ENCODE peak calls at places on chromosomes 5 and 9, in seven cellular contexts. O is cardiac fibroblast, Z is anterior cingulate cortex, B is activated T-cell treated with anti-CD3 and anti-CD28 coated beads for 4 hours, L is GM23338, K is AG10803, W is posterior vena cava. J is an unnamed sample.

GRCh38 chr5:72543365-72543764 is 36.2 kb upstream of the ZNF366 start:
- DNase-seq in O (peak), Z (no peak), B (no peak), L (no peak), K (peak), W (no peak), J (no peak)

GRCh38 chr9:113609562-113610318 is 146.2 kb downstream of the RGS3 start:
- DNase-seq in O (peak), Z (peak), B (no peak), L (peak), K (no peak), W (peak), J (no peak)

GRCh38 chr9:78131969-78132687 is 100.5 kb upstream of the GNAQ start:
- DNase-seq in O (no peak), Z (no peak), B (no peak), L (no peak), K (no peak), W (no peak), J (no peak)

GRCh38 chr9:133701981-133702797 is 36.0 kb downstream of the SARDH start:
- DNase-seq in O (peak), Z (peak), B (peak), L (no peak), K (no peak), W (peak), J (peak)

GRCh38 chr5:15615859-15616258 is 115.9 kb downstream of the FBXL7 start:
- DNase-seq in O (no peak), Z (no peak), B (no peak), L (no peak), K (peak), W (no peak), J (no peak)

GRCh38 chr9:128689820-128690683 is 1.0 kb downstream of the SET start:
- DNase-seq in O (peak), Z (peak), B (peak), L (peak), K (peak), W (peak), J (peak)

GRCh38 chr5:35319231-35320002 is 89.1 kb upstream of the PRLR start:
- DNase-seq in O (peak), Z (no peak), B (no peak), L (no peak), K (peak), W (peak), J (no peak)

GRCh38 chr5:72412283-72413055 is 92.3 kb downstream of the PTCD2 start:
- DNase-seq in O (peak), Z (no peak), B (no peak), L (no peak), K (peak), W (no peak), J (no peak)

GRCh38 chr9:98575379-98576346 is 133.1 kb downstream of the GABBR2 start:
- DNase-seq in O (peak), Z (no peak), B (no peak), L (no peak), K (peak), W (no peak), J (no peak)

GRCh38 chr5:153617190-153617589 is 126.7 kb downstream of the GRIA1 start:
- DNase-seq in O (peak), Z (no peak), B (no peak), L (no peak), K (peak), W (no peak), J (no peak)

GRCh38 chr5:14265574-14265973 is 122.4 kb downstream of the TRIO start:
- DNase-seq in O (peak), Z (no peak), B (no peak), L (no peak), K (peak), W (no peak), J (no peak)

GRCh38 chr5:41335596-41335995 is 122.3 kb upstream of the C6 start:
- DNase-seq in O (no peak), Z (no peak), B (no peak), L (no peak), K (no peak), W (no peak), J (no peak)

J was measured in NCI-H345.